ENCODE peak calls at places on chromosome 16, in seven cellular contexts. One of them, this sample, is unnamed.

GRCh38 chr16:68275611-68276191 is 11.4 kb downstream of the SLC7A6 start:
- DNase-seq in GM12878: peak; percentile 96
- DNase-seq in lower leg skin: no peak
- DNase-seq in spleen: no peak
- DNase-seq in left ventricle myocardium inferior: no peak
- DNase-seq in left lung: no peak
- DNase-seq in fibroblast of pulmonary artery: no peak
- DNase-seq in this sample: no peak

GRCh38 chr16:21302454-21302853 is 24.4 kb upstream of the CRYM start:
- DNase-seq in GM12878: no peak
- DNase-seq in spleen: no peak
- DNase-seq in left ventricle myocardium inferior: no peak
- DNase-seq in left lung: no peak
- DNase-seq in lower leg skin: no peak
- DNase-seq in fibroblast of pulmonary artery: peak; percentile 2
- DNase-seq in this sample: no peak

GRCh38 chr16:72832640-72833039 is 215.3 kb downstream of the ZFHX3 start:
- DNase-seq in left ventricle myocardium inferior: peak; percentile 83
- DNase-seq in spleen: peak; percentile 93
- DNase-seq in fibroblast of pulmonary artery: peak; percentile 81
- DNase-seq in GM12878: no peak
- DNase-seq in left lung: peak; percentile 94
- DNase-seq in lower leg skin: peak; percentile 97
- DNase-seq in this sample: peak; percentile 75

GRCh38 chr16:1979271-1980025 is 1.8 kb downstream of the NOXO1 start:
- DNase-seq in fibroblast of pulmonary artery: no peak
- DNase-seq in lower leg skin: no peak
- DNase-seq in left ventricle myocardium inferior: no peak
- DNase-seq in GM12878: no peak
- DNase-seq in spleen: no peak
- DNase-seq in left lung: peak; percentile 93
- DNase-seq in this sample: no peak

GRCh38 chr16:68445458-68445857 is 2.9 kb downstream of the SMPD3 start:
- DNase-seq in fibroblast of pulmonary artery: peak; percentile 10
- DNase-seq in left lung: no peak
- DNase-seq in spleen: no peak
- DNase-seq in left ventricle myocardium inferior: no peak
- DNase-seq in lower leg skin: no peak
- DNase-seq in GM12878: peak; percentile 28
- DNase-seq in this sample: no peak

GRCh38 chr16:75443301-75443700 is 10.0 kb upstream of the CFDP1 start:
- DNase-seq in left lung: no peak
- DNase-seq in lower leg skin: no peak
- DNase-seq in spleen: no peak
- DNase-seq in fibroblast of pulmonary artery: peak; percentile 22
- DNase-seq in GM12878: no peak
- DNase-seq in left ventricle myocardium inferior: no peak
- DNase-seq in this sample: peak; percentile 34

GRCh38 chr16:80540516-80541305 is at the start of gene DYNLRB2:
- DNase-seq in GM12878: peak; percentile 71
- DNase-seq in spleen: peak; percentile 98
- DNase-seq in left lung: peak; percentile 96
- DNase-seq in fibroblast of pulmonary artery: peak; percentile 96
- DNase-seq in lower leg skin: peak; percentile 98
- DNase-seq in left ventricle myocardium inferior: peak; percentile 93
- DNase-seq in this sample: peak; percentile 94

GRCh38 chr16:15820837-15821236 is 36.0 kb downstream of the MYH11 start:
- DNase-seq in left ventricle myocardium inferior: no peak
- DNase-seq in lower leg skin: peak; percentile 14
- DNase-seq in GM12878: no peak
- DNase-seq in spleen: peak; percentile 22
- DNase-seq in left lung: no peak
- DNase-seq in fibroblast of pulmonary artery: no peak
- DNase-seq in this sample: no peak

GRCh38 chr16:3074860-3075545 is 9.6 kb downstream of the IL32 start:
- DNase-seq in fibroblast of pulmonary artery: no peak
- DNase-seq in lower leg skin: no peak
- DNase-seq in left ventricle myocardium inferior: no peak
- DNase-seq in left lung: peak; percentile 83
- DNase-seq in GM12878: peak; percentile 69
- DNase-seq in spleen: peak; percentile 94
- DNase-seq in this sample: no peak

GRCh38 chr16:57590654-57591085 is 37.8 kb upstream of the ADGRG1 start:
- DNase-seq in left ventricle myocardium inferior: no peak
- DNase-seq in left lung: no peak
- DNase-seq in GM12878: no peak
- DNase-seq in lower leg skin: peak; percentile 82
- DNase-seq in fibroblast of pulmonary artery: peak; percentile 83
- DNase-seq in spleen: no peak
- DNase-seq in this sample: peak; percentile 79

GRCh38 chr16:10934325-10935107 is 7.8 kb downstream of the DEXI start:
- DNase-seq in lower leg skin: no peak
- DNase-seq in left lung: no peak
- DNase-seq in left ventricle myocardium inferior: no peak
- DNase-seq in spleen: no peak
- DNase-seq in fibroblast of pulmonary artery: no peak
- DNase-seq in GM12878: no peak
- DNase-seq in this sample: no peak

GRCh38 chr16:86883583-86884188 is 305.3 kb downstream of the FOXL1 start:
- DNase-seq in left ventricle myocardium inferior: no peak
- DNase-seq in GM12878: no peak
- DNase-seq in spleen: peak; percentile 16
- DNase-seq in left lung: no peak
- DNase-seq in lower leg skin: no peak
- DNase-seq in fibroblast of pulmonary artery: no peak
- DNase-seq in this sample: no peak

GRCh38 chr16:53588081-53588648 is 85.2 kb upstream of the AKTIP start:
- DNase-seq in fibroblast of pulmonary artery: no peak
- DNase-seq in lower leg skin: no peak
- DNase-seq in spleen: no peak
- DNase-seq in left ventricle myocardium inferior: no peak
- DNase-seq in left lung: no peak
- DNase-seq in GM12878: no peak
- DNase-seq in this sample: no peak

GRCh38 chr16:76913046-76913445 is 277.9 kb upstream of the MON1B start:
- DNase-seq in lower leg skin: no peak
- DNase-seq in fibroblast of pulmonary artery: peak; percentile 7
- DNase-seq in GM12878: no peak
- DNase-seq in left ventricle myocardium inferior: no peak
- DNase-seq in spleen: no peak
- DNase-seq in left lung: no peak
- DNase-seq in this sample: no peak

GRCh38 chr16:87093804-87094203 is 223.4 kb downstream of the C16orf95 start:
- DNase-seq in lower leg skin: peak; percentile 75
- DNase-seq in spleen: no peak
- DNase-seq in left lung: no peak
- DNase-seq in GM12878: no peak
- DNase-seq in fibroblast of pulmonary artery: no peak
- DNase-seq in left ventricle myocardium inferior: no peak
- DNase-seq in this sample: no peak

GRCh38 chr16:67406628-67407027 is 9.6 kb downstream of the ZDHHC1 start:
- DNase-seq in left lung: no peak
- DNase-seq in fibroblast of pulmonary artery: peak; percentile 71
- DNase-seq in GM12878: no peak
- DNase-seq in left ventricle myocardium inferior: no peak
- DNase-seq in lower leg skin: no peak
- DNase-seq in spleen: no peak
- DNase-seq in this sample: peak; percentile 84

GRCh38 chr16:75116081-75116910 is at the start of gene LDHD:
- DNase-seq in GM12878: no peak
- DNase-seq in fibroblast of pulmonary artery: peak; percentile 58
- DNase-seq in lower leg skin: peak; percentile 93
- DNase-seq in left lung: peak; percentile 94
- DNase-seq in spleen: peak; percentile 86
- DNase-seq in left ventricle myocardium inferior: peak; percentile 83
- DNase-seq in this sample: peak; percentile 56

GRCh38 chr16:67804853-67805542 is 1.4 kb downstream of the RANBP10 start:
- DNase-seq in spleen: no peak
- DNase-seq in GM12878: no peak
- DNase-seq in left lung: peak; percentile 9
- DNase-seq in fibroblast of pulmonary artery: no peak
- DNase-seq in left ventricle myocardium inferior: no peak
- DNase-seq in lower leg skin: no peak
- DNase-seq in this sample: no peak

GRCh38 chr16:65521685-65522338 is 399.9 kb upstream of the CDH11 start:
- DNase-seq in GM12878: no peak
- DNase-seq in fibroblast of pulmonary artery: peak; percentile 26
- DNase-seq in left lung: no peak
- DNase-seq in spleen: no peak
- DNase-seq in left ventricle myocardium inferior: no peak
- DNase-seq in lower leg skin: no peak
- DNase-seq in this sample: peak; percentile 74

GRCh38 chr16:80968386-80969113 is 38.1 kb downstream of the CMC2 start:
- DNase-seq in fibroblast of pulmonary artery: peak; percentile 33
- DNase-seq in GM12878: no peak
- DNase-seq in left ventricle myocardium inferior: no peak
- DNase-seq in left lung: no peak
- DNase-seq in spleen: no peak
- DNase-seq in lower leg skin: no peak
- DNase-seq in this sample: peak; percentile 57

GRCh38 chr16:4801051-4801961 is 1.1 kb downstream of the ROGDI start:
- DNase-seq in GM12878: no peak
- DNase-seq in fibroblast of pulmonary artery: no peak
- DNase-seq in spleen: peak; percentile 81
- DNase-seq in left ventricle myocardium inferior: no peak
- DNase-seq in lower leg skin: no peak
- DNase-seq in left lung: no peak
- DNase-seq in this sample: no peak

GRCh38 chr16:16029431-16030011 is 80.1 kb downstream of the ABCC1 start:
- DNase-seq in fibroblast of pulmonary artery: peak; percentile 61
- DNase-seq in spleen: no peak
- DNase-seq in left lung: no peak
- DNase-seq in left ventricle myocardium inferior: no peak
- DNase-seq in GM12878: no peak
- DNase-seq in lower leg skin: no peak
- DNase-seq in this sample: no peak

GRCh38 chr16:67163164-67163902 is 1.2 kb upstream of the HSF4 start:
- DNase-seq in spleen: peak; percentile 78
- DNase-seq in GM12878: no peak
- DNase-seq in left lung: no peak
- DNase-seq in left ventricle myocardium inferior: peak; percentile 68
- DNase-seq in lower leg skin: peak; percentile 90
- DNase-seq in fibroblast of pulmonary artery: peak; percentile 52
- DNase-seq in this sample: peak; percentile 36

DNA sequence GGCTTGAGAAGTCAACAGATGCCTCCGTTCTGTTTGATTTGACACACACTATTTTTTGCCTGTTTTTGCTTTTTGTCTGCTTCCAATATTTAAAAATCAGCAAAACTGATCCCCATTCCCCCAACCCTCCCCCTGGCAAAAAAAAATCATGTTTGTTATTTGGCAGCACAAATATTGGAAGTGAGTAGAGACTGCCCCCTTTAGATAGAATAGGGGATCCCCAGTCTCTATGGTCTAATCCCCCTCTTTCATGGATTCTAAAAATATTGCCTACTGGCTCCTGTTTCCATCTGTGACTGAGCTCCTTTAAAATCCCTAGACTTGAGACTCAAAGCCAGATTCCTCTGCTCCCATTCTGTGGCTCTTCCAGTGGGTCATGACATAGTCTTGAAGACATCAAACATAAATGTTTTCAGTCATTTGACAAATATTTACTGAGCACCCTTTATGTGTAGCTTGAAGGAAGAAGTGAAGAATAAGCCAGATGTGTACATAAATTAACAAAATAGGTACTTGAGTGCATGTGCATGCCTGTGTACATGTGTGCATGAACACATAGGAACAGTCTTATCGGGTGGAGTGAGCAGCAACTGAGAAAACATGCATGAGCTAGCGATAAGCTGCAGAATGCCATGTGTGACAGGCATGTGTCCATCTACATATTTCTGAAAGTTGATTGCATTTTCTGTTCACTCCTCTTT is 101.2 kb downstream of the SALL1 start:
- DNase-seq in lower leg skin: peak; percentile 8
- DNase-seq in spleen: no peak
- DNase-seq in GM12878: no peak
- DNase-seq in fibroblast of pulmonary artery: no peak
- DNase-seq in left ventricle myocardium inferior: no peak
- DNase-seq in left lung: no peak
- DNase-seq in this sample: no peak
- TF ChIP-seq CTCF in lower leg skin: no peak
- TF ChIP-seq CTCF in spleen: no peak
- TF ChIP-seq CTCF in GM12878: no peak
- TF ChIP-seq CTCF in fibroblast of pulmonary artery: no peak
- TF ChIP-seq CTCF in left ventricle myocardium inferior: no peak
- TF ChIP-seq CTCF in left lung: no peak
- TF ChIP-seq CTCF in this sample: no peak

DNA sequence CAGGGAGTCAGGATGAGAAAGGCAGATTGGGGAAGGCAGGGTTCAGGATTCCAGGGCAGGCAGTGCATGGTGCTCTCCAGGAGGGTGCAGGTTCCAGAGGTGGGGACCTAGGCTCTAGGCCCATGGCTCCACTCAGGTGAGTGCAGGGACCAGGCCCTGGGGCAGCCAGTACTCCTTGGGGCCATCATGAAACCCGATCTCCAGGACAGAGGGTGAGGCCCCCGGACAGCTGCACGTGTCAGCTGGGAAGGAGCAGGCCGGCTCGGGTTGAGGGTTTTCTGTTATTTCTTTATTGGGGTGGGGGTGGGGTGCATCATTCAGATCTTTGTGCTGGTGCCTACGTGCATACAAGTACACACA is 1.3 kb upstream of the MTSS2 start:
- DNase-seq in GM12878: no peak
- DNase-seq in left lung: peak; percentile 53
- DNase-seq in spleen: no peak
- DNase-seq in left ventricle myocardium inferior: no peak
- DNase-seq in lower leg skin: no peak
- DNase-seq in fibroblast of pulmonary artery: no peak
- DNase-seq in this sample: no peak
- H3K4me3 ChIP-seq in GM12878: no peak overlapping the region
- H3K4me3 ChIP-seq in left lung: no peak overlapping the region
- H3K4me3 ChIP-seq in spleen: no peak overlapping the region
- H3K4me3 ChIP-seq in left ventricle myocardium inferior: no peak overlapping the region
- H3K4me3 ChIP-seq in lower leg skin: no peak overlapping the region
- H3K4me3 ChIP-seq in fibroblast of pulmonary artery: no peak overlapping the region
- H3K4me3 ChIP-seq in this sample: no peak overlapping the region

DNA sequence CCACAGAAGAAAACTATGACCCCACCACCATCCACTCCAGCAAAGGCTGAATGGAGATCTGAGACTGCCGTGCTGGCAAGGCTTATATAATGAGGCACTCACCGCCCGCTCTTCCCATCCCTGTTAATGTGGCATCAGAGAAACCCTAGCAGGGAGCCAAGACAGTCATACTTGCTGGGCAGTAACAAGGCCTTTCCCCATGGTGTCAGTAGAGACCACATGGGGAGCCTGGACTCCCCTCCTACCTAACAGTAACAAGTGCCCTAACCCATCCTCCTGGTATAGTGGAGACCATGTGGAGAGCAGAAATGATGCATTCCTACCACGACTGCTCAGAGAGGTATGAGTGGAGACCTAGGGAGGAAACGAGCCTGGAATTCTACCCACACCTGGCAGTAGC is 235.2 kb downstream of the C16orf78 start:
- DNase-seq in lower leg skin: peak; percentile 25
- DNase-seq in fibroblast of pulmonary artery: peak; percentile 68
- DNase-seq in GM12878: no peak
- DNase-seq in left ventricle myocardium inferior: no peak
- DNase-seq in left lung: no peak
- DNase-seq in spleen: no peak
- DNase-seq in this sample: peak; percentile 81
- TF ChIP-seq CTCF in lower leg skin: no peak
- TF ChIP-seq CTCF in fibroblast of pulmonary artery: peak; percentile 72
- TF ChIP-seq CTCF in GM12878: peak; percentile 29
- TF ChIP-seq CTCF in left ventricle myocardium inferior: peak; percentile 71
- TF ChIP-seq CTCF in left lung: no peak
- TF ChIP-seq CTCF in spleen: peak; percentile 26
- TF ChIP-seq CTCF in this sample: peak; percentile 87

GRCh38 chr16:83967838-83968482 is at the start of gene NECAB2:
- DNase-seq in fibroblast of pulmonary artery: peak; percentile 23
- DNase-seq in spleen: peak; percentile 88
- DNase-seq in left ventricle myocardium inferior: peak; percentile 62
- DNase-seq in lower leg skin: no peak
- DNase-seq in GM12878: no peak
- DNase-seq in left lung: peak; percentile 91
- DNase-seq in this sample: no peak
- H3K4me3 ChIP-seq in fibroblast of pulmonary artery: peak within 1 kb of the TSS; percentile 30
- H3K4me3 ChIP-seq in spleen: peak within 1 kb of the TSS; percentile 31
- H3K4me3 ChIP-seq in left ventricle myocardium inferior: peak within 1 kb of the TSS; percentile 64
- H3K4me3 ChIP-seq in lower leg skin: no peak within 1 kb of the TSS
- H3K4me3 ChIP-seq in GM12878: no peak within 1 kb of the TSS
- H3K4me3 ChIP-seq in left lung: no peak within 1 kb of the TSS
- H3K4me3 ChIP-seq in this sample: peak within 1 kb of the TSS; percentile 21